ENCODE peak calls at places on chromosomes 6 and 20, in six cellular contexts. E, D, N, V, I and H are unnamed samples.

GRCh38 chr20:15155848-15156401 is 818.5 kb upstream of the FLRT3 start:
- DNase-seq in E (no peak), V (no peak), D (no peak), I (no peak), N (no peak), H (no peak)

GRCh38 chr6:141097471-141097870 is 1035.3 kb upstream of the GJE1 start:
- DNase-seq in E (no peak), I (no peak), D (no peak), N (no peak), V (no peak), H (no peak)

GRCh38 chr6:160273760-160274159 is 15.1 kb upstream of the SLC22A2 start:
- DNase-seq in D (no peak), I (no peak), N (no peak), V (no peak), E (no peak), H (no peak)

GRCh38 chr20:47198254-47198671 is 158.2 kb downstream of the ZMYND8 start:
- DNase-seq in E (no peak), N (no peak), I (no peak), V (no peak), D (no peak), H (no peak)

GRCh38 chr20:58344741-58345140 is 35.2 kb downstream of the RAB22A start:
- DNase-seq in E (no peak), D (no peak), N (no peak), V (no peak), I (no peak), H (no peak)

GRCh38 chr20:44064501-44065400 is 122.2 kb downstream of the JPH2 start:
- DNase-seq in V (no peak), I (no peak), E (no peak), N (peak), D (no peak), H (peak)

GRCh38 chr20:45269056-45269455 is 14.7 kb upstream of the SLPI start:
- DNase-seq in D (no peak), V (no peak), I (no peak), E (no peak), N (no peak), H (no peak)

GRCh38 chr6:159982726-159983506 is 14.0 kb downstream of the IGF2R start:
- DNase-seq in I (no peak), D (no peak), E (peak), N (no peak), V (no peak), H (no peak)

GRCh38 chr6:134324766-134325165 is 6.9 kb upstream of the SGK1 start:
- DNase-seq in I (no peak), E (no peak), V (no peak), N (no peak), D (no peak), H (no peak)

GRCh38 chr6:12291083-12291784 is 1.1 kb downstream of the EDN1 start:
- DNase-seq in E (no peak), V (no peak), N (no peak), I (no peak), D (no peak), H (no peak)

GRCh38 chr6:83696674-83697073 is 12.2 kb downstream of the SNAP91 start:
- DNase-seq in I (no peak), D (no peak), N (no peak), E (no peak), V (no peak), H (no peak)

GRCh38 chr6:138806889-138807288 is 11.0 kb downstream of the ECT2L start:
- DNase-seq in D (no peak), V (no peak), N (no peak), I (no peak), E (peak), H (no peak)

GRCh38 chr6:155528335-155528734 is 72.7 kb upstream of the NOX3 start:
- DNase-seq in V (no peak), I (no peak), E (no peak), D (no peak), N (no peak), H (no peak)

GRCh38 chr20:61682998-61683681 is 382.5 kb downstream of the TAF4 start:
- DNase-seq in N (no peak), E (no peak), D (no peak), I (no peak), V (no peak), H (no peak)

GRCh38 chr6:118400098-118400497 is 148.0 kb upstream of the PLN start:
- DNase-seq in I (no peak), E (no peak), D (no peak), V (no peak), N (no peak), H (no peak)

GRCh38 chr20:60870040-60870439 is 382.0 kb upstream of the CDH4 start:
- DNase-seq in D (no peak), N (no peak), E (no peak), I (no peak), V (no peak), H (no peak)

GRCh38 chr6:5100806-5101205 is 15.7 kb downstream of the PPP1R3G start:
- DNase-seq in D (no peak), E (no peak), N (no peak), V (peak), I (no peak), H (no peak)

GRCh38 chr6:19380287-19380686 is 456.9 kb upstream of the ID4 start:
- DNase-seq in N (no peak), V (no peak), D (no peak), E (no peak), I (no peak), H (no peak)

GRCh38 chr6:35053701-35054100 is 87.4 kb downstream of the TCP11 start:
- DNase-seq in I (peak), V (no peak), E (no peak), D (no peak), N (no peak), H (no peak)

GRCh38 chr6:107862383-107862782 is 38.3 kb upstream of the SCML4 start:
- DNase-seq in I (no peak), N (no peak), E (no peak), D (no peak), V (no peak), H (no peak)

GRCh38 chr20:25608774-25609173 is 15.0 kb downstream of the NANP start:
- DNase-seq in I (no peak), E (no peak), N (no peak), V (no peak), D (no peak), H (no peak)

GRCh38 chr6:108423982-108424695 is 129.3 kb downstream of the AFG1L start:
- DNase-seq in V (no peak), N (no peak), I (no peak), D (no peak), E (peak), H (no peak)

GRCh38 chr6:19833947-19834346 is 3.2 kb upstream of the ID4 start:
- DNase-seq in I (no peak), D (no peak), V (no peak), N (no peak), E (no peak), H (no peak)

GRCh38 chr20:51914758-51915157 is 112.4 kb upstream of the SALL4 start:
- DNase-seq in V (no peak), E (no peak), D (no peak), N (no peak), I (no peak), H (no peak)

GRCh38 chr20:25076731-25077609 is 5.0 kb downstream of the VSX1 start:
- DNase-seq in D (no peak), E (peak), V (peak), I (no peak), N (no peak), H (no peak)

GRCh38 chr6:8131265-8131897 is 29.0 kb upstream of the EEF1E1 start:
- DNase-seq in N (no peak), E (peak), I (no peak), D (no peak), V (peak), H (no peak)

GRCh38 chr20:63293866-63294535 is 1.0 kb downstream of the COL20A1 start:
- DNase-seq in E (no peak), N (no peak), I (no peak), D (no peak), V (no peak), H (no peak)

GRCh38 chr6:104281370-104281769 is 578.3 kb downstream of the HACE1 start:
- DNase-seq in D (no peak), I (no peak), E (peak), V (no peak), N (no peak), H (no peak)

GRCh38 chr6:137573739-137574138 is 79.5 kb upstream of the OLIG3 start:
- DNase-seq in E (no peak), N (no peak), V (no peak), D (no peak), I (no peak), H (no peak)

GRCh38 chr6:110876170-110876773 is 1.7 kb downstream of the AMD1 start:
- DNase-seq in D (peak), N (peak), I (peak), V (peak), E (peak), H (peak)

GRCh38 chr6:2899596-2899995 is 3.5 kb downstream of the SERPINB9 start:
- DNase-seq in V (no peak), E (no peak), I (no peak), N (no peak), D (no peak), H (no peak)

GRCh38 chr6:142886431-142887170 is 58.4 kb downstream of the HIVEP2 start:
- DNase-seq in V (no peak), D (no peak), N (no peak), I (no peak), E (peak), H (no peak)

GRCh38 chr6:1089860-1090259 is 222.0 kb upstream of the FOXQ1 start:
- DNase-seq in E (no peak), D (no peak), V (no peak), N (no peak), I (no peak), H (no peak)

GRCh38 chr6:1091905-1092304 is 220.0 kb upstream of the FOXQ1 start:
- DNase-seq in I (no peak), D (no peak), N (no peak), E (peak), V (no peak), H (no peak)

GRCh38 chr6:1088441-1089001 is 223.4 kb upstream of the FOXQ1 start:
- DNase-seq in I (no peak), D (no peak), E (no peak), N (no peak), V (no peak), H (peak)

GRCh38 chr6:1086446-1086845 is 225.5 kb upstream of the FOXQ1 start:
- DNase-seq in I (no peak), N (no peak), V (no peak), E (no peak), D (no peak), H (peak)

DNA sequence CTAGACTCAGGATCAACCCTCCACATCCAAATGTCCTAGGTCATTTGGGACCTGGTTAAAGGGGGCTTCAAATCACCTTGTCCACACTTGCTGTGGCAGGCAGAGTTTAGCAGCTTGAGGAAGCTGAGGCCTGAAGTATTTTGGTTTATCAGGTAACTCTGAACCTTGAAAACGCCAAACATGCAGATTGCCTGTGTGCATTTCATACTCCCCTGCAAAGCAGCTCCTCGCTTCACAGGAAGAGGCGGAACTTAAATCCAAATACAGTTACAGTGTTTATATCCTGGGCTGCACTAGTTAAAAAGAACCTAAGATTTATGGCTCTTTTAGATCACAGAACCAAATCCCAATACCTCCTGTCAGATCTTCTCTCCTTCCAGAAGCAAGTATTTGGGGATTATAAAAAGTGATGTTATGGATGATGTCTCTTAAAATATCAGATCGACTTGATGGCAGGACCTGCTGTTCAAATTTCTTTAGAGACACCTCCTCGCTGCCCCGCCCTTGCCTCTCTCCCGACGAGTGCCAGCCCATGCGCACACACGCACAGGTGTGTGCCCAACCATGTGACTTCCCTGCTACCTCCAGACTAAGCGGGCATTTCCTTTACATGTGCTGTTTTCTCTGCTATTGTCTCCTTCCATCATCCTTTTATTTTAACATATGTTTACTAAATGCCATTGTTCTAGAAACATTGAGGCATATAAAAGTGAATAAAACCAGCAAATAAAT is 224.6 kb upstream of the FOXQ1 start:
- DNase-seq in D (no peak), E (no peak), I (no peak), V (peak), N (no peak), H (no peak)
- TF ChIP-seq CTCF in D (no peak), E (no peak), I (no peak), V (no peak), N (no peak), H (no peak)

GRCh38 chr20:50098259-50098658 is 14.7 kb downstream of the UBE2V1 start:
- DNase-seq in V (no peak), E (no peak), D (no peak), N (no peak), I (no peak), H (no peak)
- TF ChIP-seq POLR2A in V (no peak), E (no peak), D (no peak), N (no peak), I (no peak), H (no peak)

GRCh38 chr6:158852312-158853071 is 33.3 kb upstream of the EZR start:
- DNase-seq in I (no peak), D (no peak), V (no peak), N (no peak), E (no peak), H (no peak)
- H3K4me3 ChIP-seq in I (no peak), D (no peak), V (no peak), N (no peak), E (no peak), H (no peak)

DNA sequence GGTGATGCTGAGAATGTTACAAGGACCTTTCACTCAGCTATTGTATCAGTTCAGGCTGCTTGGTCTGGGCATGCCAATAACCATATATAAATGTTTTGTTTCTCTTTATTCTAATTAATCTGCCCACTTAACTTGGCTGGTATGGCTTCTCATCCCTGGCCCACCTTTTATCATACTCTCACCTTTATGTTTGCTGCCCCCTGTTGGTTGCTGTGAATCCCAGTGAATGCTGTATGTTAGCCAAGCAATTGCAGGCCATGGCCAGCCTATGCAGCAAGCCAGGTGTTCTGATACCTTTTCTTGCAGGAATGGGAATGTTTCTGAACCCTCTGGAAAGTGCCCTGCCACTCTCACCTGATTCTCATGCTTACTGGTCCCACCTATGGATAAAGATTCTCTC is 54.6 kb downstream of the PCSK2 start:
- DNase-seq in I (no peak), D (no peak), V (no peak), N (no peak), E (peak), H (no peak)
- TF ChIP-seq CTCF in I (no peak), D (no peak), V (no peak), N (no peak), E (peak), H (no peak)

GRCh38 chr6:158817298-158818007 is 1.7 kb downstream of the EZR start:
- DNase-seq in E (peak), V (peak), N (no peak), I (peak), D (peak), H (no peak)

GRCh38 chr6:158819213-158819976 is at the start of gene EZR:
- DNase-seq in V (peak), E (peak), N (peak), D (peak), I (peak), H (peak)

GRCh38 chr6:158818008-158818579 is 1.1 kb downstream of the EZR start:
- DNase-seq in N (peak), E (peak), D (peak), I (peak), V (peak), H (peak)

GRCh38 chr6:158819977-158820632 is 937 bp upstream of the EZR start:
- DNase-seq in D (no peak), N (no peak), E (no peak), V (no peak), I (no peak), H (no peak)

DNA sequence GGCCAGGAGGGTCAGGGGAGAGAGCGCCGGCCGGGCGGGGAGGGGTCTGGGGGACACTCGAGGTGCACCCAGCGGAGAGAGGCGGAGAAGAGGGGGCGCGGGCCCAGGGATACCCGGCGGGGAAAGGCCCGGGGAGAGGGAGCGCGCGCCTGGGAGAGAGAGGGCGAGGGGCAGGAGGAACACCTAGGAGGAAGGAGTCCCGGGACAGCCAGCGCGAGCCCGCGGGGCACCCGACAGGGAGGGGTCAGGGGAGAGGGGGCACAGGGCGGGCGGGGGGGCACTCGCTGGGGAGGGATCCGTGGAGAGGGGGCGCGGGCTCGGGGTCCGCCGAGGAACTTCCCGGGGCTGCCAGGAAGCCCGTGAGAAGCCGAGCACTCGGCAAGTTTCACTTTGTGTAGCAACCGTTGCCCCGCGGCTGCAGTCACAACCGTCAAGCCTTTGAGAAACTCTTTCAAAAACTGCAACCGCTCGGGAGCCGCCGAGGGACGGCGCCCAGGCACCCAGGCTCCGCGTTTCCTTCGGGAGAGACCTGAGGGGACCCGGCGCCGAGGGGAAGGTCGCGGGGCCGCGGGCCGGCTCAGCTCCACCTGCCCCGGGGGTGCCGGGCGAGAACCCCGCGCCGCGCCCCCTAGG is 472 bp downstream of the EZR start:
- DNase-seq in V (peak), N (peak), E (peak), D (peak), I (peak), H (peak)
- TF ChIP-seq POLR2A in V (no peak), N (no peak), E (no peak), D (no peak), I (no peak), H (no peak)